ENCODE peak calls at places on chromosomes 4 and X, in ten cellular contexts. I is AG04450, Y is cardiac muscle cell, C is dorsolateral prefrontal cortex, U is upper lobe of right lung, A is tibial artery, S is A673, Q is K562, L is lower leg skin, V is fibroblast of pulmonary artery. X is an unnamed sample.

GRCh38 chr4:87235020-87235671 is 14.7 kb upstream of the KLHL8 start:
- DNase-seq in L (no peak), Q (no peak), V (no peak), S (no peak), A (no peak), U (no peak), Y (no peak), I (no peak), C (no peak), X (no peak)

GRCh38 chr4:61200195-61200990 is at the start of gene ADGRL3:
- DNase-seq in I (no peak), S (peak), U (no peak), L (no peak), Q (no peak), Y (peak), C (peak), A (peak), V (peak), X (no peak)

GRCh38 chr4:76108467-76109181 is 34.1 kb downstream of the ART3 start:
- DNase-seq in Q (no peak), A (no peak), I (no peak), Y (peak), C (no peak), L (no peak), V (peak), U (no peak), S (peak), X (no peak)

GRCh38 chr4:96035727-96036126 is 195.8 kb downstream of the PDHA2 start:
- DNase-seq in A (no peak), I (no peak), L (no peak), S (peak), C (no peak), U (no peak), Q (peak), Y (peak), V (peak), X (no peak)

GRCh38 chrX:130738638-130739195 is 164.3 kb downstream of the ENOX2 start:
- DNase-seq in A (no peak), V (no peak), U (no peak), L (no peak), Y (no peak), I (no peak), S (no peak), C (no peak), Q (no peak), X (no peak)

GRCh38 chr4:41214158-41215146 is at the start of gene APBB2:
- DNase-seq in A (peak), L (peak), Y (peak), S (peak), C (peak), U (peak), I (peak), V (peak), Q (peak), X (peak)

GRCh38 chrX:39477438-39478120 is 620.2 kb downstream of the BCOR start:
- DNase-seq in S (no peak), A (no peak), Y (peak), Q (peak), L (no peak), I (no peak), U (peak), V (peak), C (no peak), X (no peak)

GRCh38 chr4:41679991-41680390 is 68.5 kb downstream of the PHOX2B start:
- DNase-seq in I (no peak), A (no peak), U (no peak), Y (peak), L (no peak), Q (no peak), C (no peak), V (peak), S (no peak), X (no peak)

GRCh38 chr4:13536607-13537006 is 7.7 kb downstream of the NKX3-2 start:
- DNase-seq in S (no peak), I (no peak), L (no peak), Y (no peak), V (no peak), C (no peak), Q (no peak), U (no peak), A (no peak), X (no peak)

GRCh38 chrX:70168238-70169188 is 8.8 kb upstream of the DGAT2L6 start:
- DNase-seq in Q (peak), Y (peak), V (peak), I (peak), A (no peak), U (no peak), S (peak), C (no peak), L (no peak), X (no peak)

GRCh38 chrX:129957241-129958099 is 25.0 kb upstream of the BCORL1 start:
- DNase-seq in C (no peak), Y (peak), S (peak), A (peak), V (peak), U (peak), L (no peak), I (no peak), Q (peak), X (no peak)

GRCh38 chr4:24172406-24172805 is 282.6 kb upstream of the PPARGC1A start:
- DNase-seq in Q (no peak), A (no peak), I (no peak), Y (no peak), S (no peak), L (no peak), V (no peak), C (no peak), U (no peak), X (no peak)

GRCh38 chr4:171334549-171334948 is 478.7 kb upstream of the GALNTL6 start:
- DNase-seq in U (no peak), Q (no peak), A (no peak), Y (no peak), L (no peak), S (no peak), V (no peak), C (no peak), I (no peak), X (no peak)

GRCh38 chr4:19577121-19577520 is 674.6 kb upstream of the SLIT2 start:
- DNase-seq in V (no peak), I (no peak), U (no peak), A (no peak), C (no peak), Y (peak), L (no peak), S (no peak), Q (no peak), X (no peak)

GRCh38 chr4:38226170-38226569 is 266.0 kb downstream of the PTTG2 start:
- DNase-seq in A (no peak), U (no peak), I (no peak), Y (no peak), Q (no peak), L (no peak), C (no peak), V (no peak), S (no peak), X (no peak)

GRCh38 chr4:112296949-112297483 is at the start of gene ALPK1:
- DNase-seq in C (no peak), V (peak), L (peak), A (no peak), U (no peak), Y (peak), Q (peak), I (peak), S (peak), X (peak)

GRCh38 chr4:168656055-168656660 is 159.3 kb downstream of the PALLD start:
- DNase-seq in Y (peak), I (peak), V (peak), S (peak), Q (no peak), U (no peak), L (no peak), C (no peak), A (no peak), X (peak)

GRCh38 chr4:68283714-68284113 is 38.2 kb upstream of the TMPRSS11B start:
- DNase-seq in V (no peak), Y (no peak), U (no peak), I (no peak), L (no peak), S (no peak), A (no peak), C (no peak), Q (no peak), X (no peak)

GRCh38 chr4:11625206-11625605 is 196.5 kb upstream of the HS3ST1 start:
- DNase-seq in Q (no peak), I (no peak), S (no peak), V (no peak), Y (no peak), L (no peak), C (no peak), U (no peak), A (no peak), X (peak)

GRCh38 chrX:10387011-10387410 is 230.2 kb downstream of the CLCN4 start:
- DNase-seq in I (no peak), Q (no peak), A (no peak), V (peak), S (no peak), L (no peak), U (no peak), Y (peak), C (no peak), X (no peak)

GRCh38 chr4:146852365-146852764 is 93.3 kb downstream of the TTC29 start:
- DNase-seq in L (no peak), Q (no peak), U (no peak), A (no peak), Y (no peak), V (no peak), C (peak), S (no peak), I (no peak), X (no peak)

GRCh38 chr4:7734651-7735260 is 204.9 kb downstream of the AFAP1 start:
- DNase-seq in Q (no peak), C (no peak), U (peak), S (no peak), A (no peak), L (no peak), Y (no peak), V (no peak), I (no peak), X (no peak)

DNA sequence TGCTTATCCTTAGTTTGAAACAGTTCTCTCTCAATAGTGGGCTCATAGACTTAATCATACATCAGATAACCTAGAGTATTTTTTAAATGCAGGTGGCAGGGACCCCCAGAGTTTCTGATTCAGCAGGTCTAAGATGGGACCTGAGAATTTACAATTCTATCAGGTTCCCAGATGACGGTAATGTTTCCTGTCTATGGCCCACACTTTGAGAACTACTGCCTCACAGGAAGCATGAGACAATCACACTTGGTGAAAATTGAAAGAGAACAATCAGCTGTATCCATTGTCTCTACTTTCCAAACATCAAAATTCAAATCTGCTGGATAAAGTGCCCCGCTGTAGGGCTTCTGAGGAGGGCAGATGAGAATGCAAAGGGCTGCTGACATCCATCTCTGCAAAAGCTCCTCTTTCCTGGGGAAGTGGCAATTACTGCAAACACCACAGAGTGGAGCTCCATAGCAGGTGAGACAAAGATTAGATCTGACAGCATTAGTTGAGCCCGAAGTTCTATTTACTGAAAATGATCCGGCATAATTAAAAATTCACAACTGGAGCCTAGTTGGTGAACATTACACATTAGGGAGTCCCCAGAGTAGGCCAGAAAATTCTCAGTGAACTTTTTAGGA is 187.8 kb upstream of the MBNL3 start:
- DNase-seq in Y (no peak), L (no peak), I (no peak), C (no peak), V (no peak), A (no peak), Q (no peak), S (peak), U (no peak), X (no peak)
- TF ChIP-seq CTCF in Y (no peak), L (no peak), I (no peak), C (no peak), V (no peak), A (no peak), Q (no peak), S (peak), U (no peak), X (peak)

DNA sequence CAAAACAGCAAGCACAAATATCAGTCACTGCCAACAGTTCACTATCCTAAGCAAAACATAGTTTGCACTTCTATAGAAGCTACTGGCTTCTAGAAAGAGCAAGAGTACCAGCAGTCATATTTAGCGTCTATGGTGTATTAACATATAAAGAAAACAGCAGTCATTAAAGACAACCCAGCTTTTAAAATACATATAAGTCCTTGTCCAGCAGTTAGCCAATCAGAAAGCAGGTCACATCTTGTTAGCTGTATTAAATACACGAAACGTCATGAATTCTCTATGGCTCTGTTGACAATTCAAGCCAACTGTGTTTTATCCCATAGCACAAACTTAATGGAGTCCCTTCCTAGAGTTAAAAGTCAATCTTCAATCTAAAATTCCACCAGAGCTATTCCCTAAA is 1.6 kb downstream of the LDB2 start:
- DNase-seq in L (no peak), Y (peak), A (no peak), Q (no peak), V (peak), I (peak), C (no peak), S (peak), U (no peak), X (no peak)
- H3K4me3 ChIP-seq in L (no peak), Y (peak), A (peak), Q (no peak), V (peak), I (peak), C (peak), S (peak), U (peak), X (no peak)

GRCh38 chr4:134650461-134650860 is 448.9 kb upstream of the PABPC4L start:
- DNase-seq in S (no peak), L (no peak), V (no peak), A (no peak), C (no peak), Q (no peak), Y (no peak), U (no peak), I (no peak), X (no peak)
- TF ChIP-seq CTCF in S (no peak), L (no peak), V (no peak), A (no peak), C (no peak), Q (no peak), Y (no peak), U (no peak), I (no peak), X (peak)

GRCh38 chr4:128703948-128704347 is 105.6 kb upstream of the JADE1 start:
- DNase-seq in U (no peak), I (no peak), C (no peak), Q (no peak), L (no peak), Y (no peak), V (no peak), S (no peak), A (no peak), X (no peak)

GRCh38 chr4:128700659-128701350 is 108.7 kb upstream of the JADE1 start:
- DNase-seq in L (no peak), V (no peak), S (no peak), I (no peak), A (no peak), Q (no peak), Y (no peak), C (no peak), U (no peak), X (no peak)

GRCh38 chr4:128698386-128698785 is 111.1 kb upstream of the JADE1 start:
- DNase-seq in I (no peak), C (no peak), Q (no peak), S (no peak), L (no peak), V (no peak), U (no peak), A (no peak), Y (no peak), X (no peak)
- H3K4me3 ChIP-seq in I (no peak), C (no peak), Q (no peak), S (no peak), L (no peak), V (no peak), U (no peak), A (no peak), Y (no peak), X (no peak)

GRCh38 chrX:31435592-31435991 is 363.8 kb upstream of the FTHL17 start:
- DNase-seq in L (no peak), Y (peak), A (no peak), C (no peak), V (peak), U (no peak), S (no peak), Q (no peak), I (no peak), X (no peak)

GRCh38 chrX:31429915-31430314 is 358.1 kb upstream of the FTHL17 start:
- DNase-seq in Q (no peak), A (no peak), Y (no peak), V (no peak), I (no peak), S (no peak), C (no peak), L (no peak), U (no peak), X (no peak)
- TF ChIP-seq CTCF in Q (no peak), A (no peak), Y (no peak), V (no peak), I (no peak), S (no peak), C (no peak), L (no peak), U (no peak), X (no peak)

GRCh38 chrX:33204889-33205288 is 6.5 kb downstream of the DMD start:
- DNase-seq in S (no peak), C (no peak), Y (peak), L (no peak), Q (no peak), U (no peak), A (no peak), V (no peak), I (no peak), X (no peak)

GRCh38 chrX:33205321-33205720 is 6.0 kb downstream of the DMD start:
- DNase-seq in U (no peak), A (no peak), C (no peak), Y (no peak), I (no peak), V (no peak), L (no peak), Q (no peak), S (no peak), X (no peak)

GRCh38 chrX:33211356-33212254 is at the start of gene DMD:
- DNase-seq in U (no peak), V (peak), Y (peak), I (peak), Q (no peak), S (no peak), L (peak), C (no peak), A (peak), X (no peak)

GRCh38 chrX:33210156-33210555 is 1.2 kb downstream of the DMD start:
- DNase-seq in V (no peak), Q (no peak), Y (no peak), U (no peak), C (no peak), L (no peak), A (no peak), S (no peak), I (no peak), X (no peak)

DNA sequence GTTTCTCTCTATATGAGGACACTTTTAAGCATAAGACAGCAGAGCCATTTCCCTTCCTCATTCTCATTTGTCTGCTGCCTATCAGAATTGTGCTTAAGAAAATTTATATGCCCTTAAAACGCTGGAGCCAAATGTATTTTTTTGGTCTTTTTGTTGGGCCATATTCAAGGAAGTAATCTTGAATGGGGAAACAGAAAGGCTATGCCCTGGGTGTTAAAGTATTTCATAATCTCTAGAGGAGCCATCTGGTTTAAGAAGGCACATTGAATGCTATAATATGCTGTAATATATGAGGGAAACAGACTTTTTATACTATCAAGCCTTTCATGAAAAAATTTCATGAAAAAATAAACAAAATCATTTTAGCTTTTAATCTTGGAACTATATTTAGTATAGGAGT is 4.3 kb downstream of the DMD start:
- DNase-seq in I (no peak), L (no peak), V (no peak), S (no peak), U (no peak), Y (peak), Q (no peak), A (no peak), C (no peak), X (no peak)
- H3K4me3 ChIP-seq in I (no peak), L (no peak), V (no peak), S (no peak), U (peak), Y (peak), Q (no peak), A (peak), C (no peak), X (no peak)

GRCh38 chr4:137644201-137644600 is 111.9 kb upstream of the PCDH18 start:
- DNase-seq in Q (no peak), A (no peak), S (no peak), Y (peak), C (no peak), U (no peak), I (no peak), V (peak), L (no peak), X (peak)

GRCh38 chr4:137638934-137639333 is 106.6 kb upstream of the PCDH18 start:
- DNase-seq in L (no peak), C (no peak), A (no peak), S (no peak), Q (no peak), I (no peak), V (no peak), U (no peak), Y (no peak), X (no peak)

GRCh38 chr4:137641554-137641953 is 109.3 kb upstream of the PCDH18 start:
- DNase-seq in U (no peak), V (peak), S (no peak), A (peak), C (no peak), I (no peak), L (peak), Q (no peak), Y (peak), X (no peak)

GRCh38 chr4:137640156-137640837 is 108.0 kb upstream of the PCDH18 start:
- DNase-seq in S (no peak), U (no peak), A (no peak), Y (no peak), C (no peak), Q (no peak), I (no peak), V (no peak), L (no peak), X (no peak)

GRCh38 chr4:137640838-137641158 is 108.5 kb upstream of the PCDH18 start:
- DNase-seq in Q (no peak), V (no peak), I (no peak), U (no peak), S (no peak), Y (no peak), C (no peak), L (no peak), A (no peak), X (no peak)
- TF ChIP-seq CTCF in Q (no peak), V (no peak), I (no peak), U (no peak), S (no peak), Y (no peak), C (no peak), L (no peak), A (no peak), X (no peak)